ENCODE peak calls at places on chromosomes 6 and 20, in four cellular contexts. M is smooth muscle cell of the brain vasculature, R is anterior cingulate cortex, E is HFF-Myc. C is an unnamed sample.

GRCh38 chr6:14211596-14211961 is 94.0 kb downstream of the CD83 start:
- DNase-seq in R (no peak), M (peak), E (no peak), C (peak)

GRCh38 chr20:37299718-37300529 is 10.5 kb downstream of the MANBAL start:
- DNase-seq in E (no peak), M (no peak), R (no peak), C (no peak)

GRCh38 chr6:34041385-34041784 is 104.5 kb downstream of the GRM4 start:
- DNase-seq in E (no peak), M (no peak), R (no peak), C (no peak)

GRCh38 chr6:23522751-23523527 is 603.1 kb upstream of the NRSN1 start:
- DNase-seq in E (no peak), R (no peak), M (no peak), C (no peak)

GRCh38 chr20:46364670-46365482 is 41.5 kb downstream of the ELMO2 start:
- DNase-seq in R (peak), E (no peak), M (no peak), C (no peak)

GRCh38 chr6:46983007-46983411 is 59.1 kb downstream of the ADGRF1 start:
- DNase-seq in M (no peak), R (no peak), E (peak), C (no peak)

GRCh38 chr20:56710577-56711465 is 81.7 kb downstream of the TFAP2C start:
- DNase-seq in R (no peak), M (no peak), E (peak), C (no peak)

GRCh38 chr20:49699200-49699992 is 14.3 kb downstream of the B4GALT5 start:
- DNase-seq in R (no peak), M (no peak), E (no peak), C (no peak)

GRCh38 chr20:50885068-50885467 is 46.2 kb downstream of the ADNP start:
- DNase-seq in M (no peak), R (no peak), E (no peak), C (no peak)

GRCh38 chr6:67811239-67812037 is 823.6 kb upstream of the ADGRB3 start:
- DNase-seq in M (no peak), R (no peak), E (no peak), C (no peak)

GRCh38 chr6:164854526-164854925 is 454.9 kb downstream of the C6orf118 start:
- DNase-seq in R (no peak), M (no peak), E (no peak), C (no peak)

GRCh38 chr6:79463721-79464120 is 73.5 kb downstream of the LCA5 start:
- DNase-seq in E (no peak), R (no peak), M (no peak), C (no peak)

GRCh38 chr6:118171852-118172251 is 264.8 kb downstream of the SLC35F1 start:
- DNase-seq in M (no peak), R (no peak), E (no peak), C (no peak)

GRCh38 chr20:62391165-62392076 is 4.5 kb downstream of the RPS21 start:
- DNase-seq in R (no peak), M (no peak), E (no peak), C (peak)

GRCh38 chr6:6724319-6725119 is 136.0 kb downstream of the LY86 start:
- DNase-seq in E (peak), R (no peak), M (no peak), C (peak)

GRCh38 chr6:37162740-37163139 is 7.2 kb upstream of the PIM1 start:
- DNase-seq in M (no peak), E (no peak), R (no peak), C (no peak)

GRCh38 chr6:143127941-143128340 is 67.3 kb downstream of the AIG1 start:
- DNase-seq in R (no peak), E (no peak), M (no peak), C (no peak)

GRCh38 chr20:49557449-49557848 is 10.5 kb downstream of the PTGIS start:
- DNase-seq in E (no peak), R (no peak), M (no peak), C (no peak)

GRCh38 chr20:59645316-59645715 is 41.0 kb downstream of the PHACTR3 start:
- DNase-seq in R (no peak), E (no peak), M (no peak), C (peak)

GRCh38 chr20:17856024-17856564 is 112.5 kb downstream of the SNX5 start:
- DNase-seq in R (no peak), M (no peak), E (no peak), C (no peak)

GRCh38 chr20:38875170-38875993 is 50.8 kb upstream of the FAM83D start:
- DNase-seq in R (no peak), E (no peak), M (no peak), C (no peak)

GRCh38 chr6:37244430-37245310 is 12.9 kb upstream of the TBC1D22B start:
- DNase-seq in M (peak), R (no peak), E (peak), C (no peak)

GRCh38 chr20:25033250-25033940 is 24.5 kb downstream of the ACSS1 start:
- DNase-seq in M (no peak), R (no peak), E (no peak), C (no peak)

GRCh38 chr6:159609813-159610212 is 83.2 kb downstream of the SOD2 start:
- DNase-seq in M (no peak), R (no peak), E (no peak), C (no peak)

GRCh38 chr6:87210979-87211378 is 55.6 kb downstream of the ZNF292 start:
- DNase-seq in R (no peak), M (no peak), E (no peak), C (no peak)

GRCh38 chr6:148379966-148380653 is 37.5 kb downstream of the SASH1 start:
- DNase-seq in E (no peak), M (no peak), R (no peak), C (no peak)

GRCh38 chr20:646107-646867 is 6.7 kb downstream of the SRXN1 start:
- DNase-seq in M (no peak), R (no peak), E (no peak), C (no peak)

GRCh38 chr6:98586163-98586562 is 248.2 kb upstream of the POU3F2 start:
- DNase-seq in R (no peak), E (no peak), M (no peak), C (no peak)

GRCh38 chr20:60258255-60258863 is 300.1 kb downstream of the CDH26 start:
- DNase-seq in R (no peak), E (no peak), M (no peak), C (no peak)

GRCh38 chr20:50711113-50711825 is 19.9 kb upstream of the RIPOR3 start:
- DNase-seq in E (no peak), R (no peak), M (no peak), C (no peak)

GRCh38 chr20:3691306-3691705 is 9.5 kb upstream of the ADAM33 start:
- DNase-seq in M (no peak), R (no peak), E (no peak), C (no peak)

GRCh38 chr6:149032599-149033405 is 284.7 kb upstream of the TAB2 start:
- DNase-seq in E (peak), R (no peak), M (peak), C (no peak)

GRCh38 chr6:149985506-149985937 is 21.8 kb downstream of the ULBP1 start:
- DNase-seq in R (no peak), E (no peak), M (no peak), C (no peak)

GRCh38 chr6:33592595-33593413 is 12.7 kb upstream of the BAK1 start:
- DNase-seq in M (no peak), R (no peak), E (no peak), C (no peak)

GRCh38 chr20:63290677-63291472 is 2.1 kb upstream of the COL20A1 start:
- DNase-seq in R (no peak), E (no peak), M (no peak), C (peak)

GRCh38 chr6:159919011-159919511 is 28.3 kb downstream of the MAS1 start:
- DNase-seq in E (no peak), R (peak), M (no peak), C (no peak)

GRCh38 chr6:141451176-141451507 is 681.6 kb upstream of the GJE1 start:
- DNase-seq in R (no peak), E (no peak), M (no peak), C (no peak)

GRCh38 chr20:59817406-59817805 is 116.0 kb downstream of the SYCP2 start:
- DNase-seq in E (no peak), M (no peak), R (no peak), C (no peak)